ENCODE peak calls at places on chromosomes 7 and 10, in six cellular contexts. S, B, P, L, R and H are unnamed samples.

GRCh38 chr7:131899271-131900030 is 343.0 kb upstream of the PODXL start:
- DNase-seq in L (no peak), R (no peak), P (no peak), B (no peak), S (no peak), H (peak)

GRCh38 chr10:112379635-112380296 is 5.8 kb downstream of the ACSL5 start:
- DNase-seq in R (no peak), B (peak), S (no peak), L (no peak), P (no peak), H (peak)

GRCh38 chr7:50497068-50497642 is 47.0 kb upstream of the FIGNL1 start:
- DNase-seq in B (peak), R (no peak), P (no peak), S (no peak), L (no peak), H (peak)

GRCh38 chr7:105413887-105414437 is 25.2 kb upstream of the SRPK2 start:
- DNase-seq in R (no peak), B (no peak), P (no peak), L (no peak), S (no peak), H (no peak)

GRCh38 chr7:112290065-112290464 is 83.6 kb downstream of the ZNF277 start:
- DNase-seq in R (no peak), B (peak), S (no peak), P (no peak), L (no peak), H (no peak)

GRCh38 chr7:132300599-132300998 is 275.7 kb downstream of the PLXNA4 start:
- DNase-seq in R (no peak), B (no peak), S (no peak), L (no peak), P (no peak), H (no peak)

GRCh38 chr7:19675816-19676215 is 33.0 kb downstream of the POLR1F start:
- DNase-seq in P (no peak), L (no peak), R (no peak), S (no peak), B (no peak), H (no peak)

GRCh38 chr7:17934094-17934493 is 6.2 kb downstream of the SNX13 start:
- DNase-seq in P (no peak), L (no peak), S (no peak), B (no peak), R (no peak), H (no peak)

GRCh38 chr7:40986351-40986873 is 716.5 kb downstream of the INHBA start:
- DNase-seq in L (no peak), P (no peak), R (no peak), B (peak), S (peak), H (no peak)

GRCh38 chr7:84536256-84536870 is 341.8 kb upstream of the SEMA3A start:
- DNase-seq in L (no peak), R (no peak), P (no peak), S (no peak), B (no peak), H (no peak)

GRCh38 chr10:78508955-78509354 is 475.3 kb downstream of the RPS24 start:
- DNase-seq in P (no peak), S (no peak), R (no peak), L (no peak), B (no peak), H (no peak)

GRCh38 chr10:80708808-80709207 is 171.1 kb downstream of the SH2D4B start:
- DNase-seq in B (no peak), L (no peak), P (no peak), S (no peak), R (no peak), H (no peak)

GRCh38 chr7:122743211-122743610 is 40.5 kb upstream of the RNF148 start:
- DNase-seq in R (no peak), B (no peak), P (no peak), L (no peak), S (no peak), H (no peak)

GRCh38 chr7:30459591-30460245 is 18.9 kb downstream of the NOD1 start:
- DNase-seq in L (peak), R (no peak), B (peak), S (peak), P (no peak), H (no peak)

GRCh38 chr7:55128693-55129394 is 110.0 kb downstream of the EGFR start:
- DNase-seq in B (no peak), P (no peak), L (peak), R (no peak), S (no peak), H (no peak)